ENCODE peak calls at places on chromosomes 13 and 19, in six cellular contexts. One of them, this sample, is unnamed.

GRCh38 chr13:66977156-66977555 is 253.0 kb downstream of the PCDH9 start:
- DNase-seq in activated naive CD8-positive, alpha-beta T cell treated with anti-CD3 and anti-CD28 coated beads, Interleukin-2, amount 50 U/mL, for 16 hours: no peak
- DNase-seq in endodermal cell: no peak
- DNase-seq in NCI-H1417: no peak
- DNase-seq in substantia nigra: no peak
- DNase-seq in PC-9: no peak
- DNase-seq in this sample: peak; percentile 95

GRCh38 chr19:13082192-13083007 is 20.3 kb downstream of the LYL1 start:
- DNase-seq in NCI-H1417: no peak
- DNase-seq in endodermal cell: peak; percentile 85
- DNase-seq in substantia nigra: no peak
- DNase-seq in activated naive CD8-positive, alpha-beta T cell treated with anti-CD3 and anti-CD28 coated beads, Interleukin-2, amount 50 U/mL, for 16 hours: no peak
- DNase-seq in PC-9: no peak
- DNase-seq in this sample: peak; percentile 90

GRCh38 chr19:11577451-11578341 is at the start of gene ACP5:
- DNase-seq in substantia nigra: no peak
- DNase-seq in endodermal cell: no peak
- DNase-seq in PC-9: no peak
- DNase-seq in NCI-H1417: no peak
- DNase-seq in activated naive CD8-positive, alpha-beta T cell treated with anti-CD3 and anti-CD28 coated beads, Interleukin-2, amount 50 U/mL, for 16 hours: no peak
- DNase-seq in this sample: no peak

GRCh38 chr13:36193151-36193855 is 21.1 kb downstream of the SOHLH2 start:
- DNase-seq in activated naive CD8-positive, alpha-beta T cell treated with anti-CD3 and anti-CD28 coated beads, Interleukin-2, amount 50 U/mL, for 16 hours: no peak
- DNase-seq in endodermal cell: no peak
- DNase-seq in substantia nigra: no peak
- DNase-seq in PC-9: peak; percentile 80
- DNase-seq in NCI-H1417: peak; percentile 34
- DNase-seq in this sample: no peak

GRCh38 chr19:56106397-56106849 is 14.7 kb downstream of the ZNF787 start:
- DNase-seq in PC-9: no peak
- DNase-seq in endodermal cell: no peak
- DNase-seq in NCI-H1417: no peak
- DNase-seq in activated naive CD8-positive, alpha-beta T cell treated with anti-CD3 and anti-CD28 coated beads, Interleukin-2, amount 50 U/mL, for 16 hours: no peak
- DNase-seq in substantia nigra: no peak
- DNase-seq in this sample: no peak

GRCh38 chr19:45468159-45468651 is 409 bp downstream of the FOSB start:
- DNase-seq in endodermal cell: peak; percentile 73
- DNase-seq in PC-9: no peak
- DNase-seq in substantia nigra: peak; percentile 25
- DNase-seq in activated naive CD8-positive, alpha-beta T cell treated with anti-CD3 and anti-CD28 coated beads, Interleukin-2, amount 50 U/mL, for 16 hours: no peak
- DNase-seq in NCI-H1417: no peak
- DNase-seq in this sample: no peak

GRCh38 chr19:14795078-14795721 is 16.8 kb upstream of the ADGRE2 start:
- DNase-seq in PC-9: no peak
- DNase-seq in endodermal cell: no peak
- DNase-seq in NCI-H1417: no peak
- DNase-seq in substantia nigra: no peak
- DNase-seq in activated naive CD8-positive, alpha-beta T cell treated with anti-CD3 and anti-CD28 coated beads, Interleukin-2, amount 50 U/mL, for 16 hours: no peak
- DNase-seq in this sample: no peak

GRCh38 chr13:31022491-31022890 is 90.0 kb downstream of the TEX26 start:
- DNase-seq in endodermal cell: no peak
- DNase-seq in PC-9: no peak
- DNase-seq in substantia nigra: no peak
- DNase-seq in activated naive CD8-positive, alpha-beta T cell treated with anti-CD3 and anti-CD28 coated beads, Interleukin-2, amount 50 U/mL, for 16 hours: no peak
- DNase-seq in NCI-H1417: no peak
- DNase-seq in this sample: no peak

GRCh38 chr13:25394661-25395060 is 22.9 kb downstream of the ATP8A2 start:
- DNase-seq in activated naive CD8-positive, alpha-beta T cell treated with anti-CD3 and anti-CD28 coated beads, Interleukin-2, amount 50 U/mL, for 16 hours: no peak
- DNase-seq in endodermal cell: no peak
- DNase-seq in PC-9: no peak
- DNase-seq in NCI-H1417: no peak
- DNase-seq in substantia nigra: no peak
- DNase-seq in this sample: no peak

GRCh38 chr19:17910776-17911360 is 21.9 kb upstream of the CCDC124 start:
- DNase-seq in PC-9: no peak
- DNase-seq in activated naive CD8-positive, alpha-beta T cell treated with anti-CD3 and anti-CD28 coated beads, Interleukin-2, amount 50 U/mL, for 16 hours: no peak
- DNase-seq in substantia nigra: no peak
- DNase-seq in endodermal cell: no peak
- DNase-seq in NCI-H1417: no peak
- DNase-seq in this sample: no peak

GRCh38 chr13:63605403-63605802 is 2189.8 kb upstream of the PCDH20 start:
- DNase-seq in PC-9: no peak
- DNase-seq in activated naive CD8-positive, alpha-beta T cell treated with anti-CD3 and anti-CD28 coated beads, Interleukin-2, amount 50 U/mL, for 16 hours: no peak
- DNase-seq in NCI-H1417: no peak
- DNase-seq in endodermal cell: no peak
- DNase-seq in substantia nigra: no peak
- DNase-seq in this sample: no peak

GRCh38 chr19:7115721-7116120 is 46.2 kb downstream of the ZNF557 start:
- DNase-seq in NCI-H1417: no peak
- DNase-seq in PC-9: no peak
- DNase-seq in activated naive CD8-positive, alpha-beta T cell treated with anti-CD3 and anti-CD28 coated beads, Interleukin-2, amount 50 U/mL, for 16 hours: no peak
- DNase-seq in substantia nigra: peak; percentile 58
- DNase-seq in endodermal cell: no peak
- DNase-seq in this sample: no peak

GRCh38 chr19:1651548-1652394 is 644 bp downstream of the TCF3 start:
- DNase-seq in NCI-H1417: peak; percentile 78
- DNase-seq in endodermal cell: no peak
- DNase-seq in substantia nigra: peak; percentile 13
- DNase-seq in activated naive CD8-positive, alpha-beta T cell treated with anti-CD3 and anti-CD28 coated beads, Interleukin-2, amount 50 U/mL, for 16 hours: no peak
- DNase-seq in PC-9: no peak
- DNase-seq in this sample: peak; percentile 9

GRCh38 chr13:19910336-19911072 is 47.1 kb upstream of the ZMYM5 start:
- DNase-seq in NCI-H1417: no peak
- DNase-seq in activated naive CD8-positive, alpha-beta T cell treated with anti-CD3 and anti-CD28 coated beads, Interleukin-2, amount 50 U/mL, for 16 hours: no peak
- DNase-seq in endodermal cell: no peak
- DNase-seq in PC-9: peak; percentile 88
- DNase-seq in substantia nigra: no peak
- DNase-seq in this sample: no peak

GRCh38 chr13:50131998-50132936 is 117.0 kb downstream of the KCNRG start:
- DNase-seq in PC-9: no peak
- DNase-seq in substantia nigra: no peak
- DNase-seq in activated naive CD8-positive, alpha-beta T cell treated with anti-CD3 and anti-CD28 coated beads, Interleukin-2, amount 50 U/mL, for 16 hours: no peak
- DNase-seq in NCI-H1417: no peak
- DNase-seq in endodermal cell: peak; percentile 82
- DNase-seq in this sample: no peak

GRCh38 chr13:89375839-89376238 is 1704.7 kb downstream of the SLITRK5 start:
- DNase-seq in activated naive CD8-positive, alpha-beta T cell treated with anti-CD3 and anti-CD28 coated beads, Interleukin-2, amount 50 U/mL, for 16 hours: no peak
- DNase-seq in NCI-H1417: no peak
- DNase-seq in substantia nigra: no peak
- DNase-seq in PC-9: no peak
- DNase-seq in endodermal cell: no peak
- DNase-seq in this sample: no peak

GRCh38 chr13:111153977-111154332 is 38.8 kb downstream of the ARHGEF7 start:
- DNase-seq in endodermal cell: no peak
- DNase-seq in NCI-H1417: no peak
- DNase-seq in activated naive CD8-positive, alpha-beta T cell treated with anti-CD3 and anti-CD28 coated beads, Interleukin-2, amount 50 U/mL, for 16 hours: no peak
- DNase-seq in PC-9: peak; percentile 44
- DNase-seq in substantia nigra: no peak
- DNase-seq in this sample: peak; percentile 37

GRCh38 chr13:26660761-26661160 is 99.8 kb downstream of the GPR12 start:
- DNase-seq in endodermal cell: no peak
- DNase-seq in PC-9: no peak
- DNase-seq in activated naive CD8-positive, alpha-beta T cell treated with anti-CD3 and anti-CD28 coated beads, Interleukin-2, amount 50 U/mL, for 16 hours: no peak
- DNase-seq in substantia nigra: no peak
- DNase-seq in NCI-H1417: no peak
- DNase-seq in this sample: peak; percentile 2

GRCh38 chr13:111474136-111475002 is 153.9 kb downstream of the TEX29 start:
- DNase-seq in endodermal cell: peak; percentile 68
- DNase-seq in NCI-H1417: peak; percentile 74
- DNase-seq in substantia nigra: no peak
- DNase-seq in PC-9: peak; percentile 53
- DNase-seq in activated naive CD8-positive, alpha-beta T cell treated with anti-CD3 and anti-CD28 coated beads, Interleukin-2, amount 50 U/mL, for 16 hours: no peak
- DNase-seq in this sample: peak; percentile 57